ENCODE peak calls at places on chromosomes 6 and 20, in ten cellular contexts. O is A673; L is Ammon's horn; B is activated T-helper 1 cell treated with anti-CD3 and anti-CD28 coated beads, Interleukin-2, amount 50 U/mL, for 16 hours; C is stimulated activated naive CD8-positive, alpha-beta T cell treated with anti-CD3 and anti-CD28 coated beads, Interleukin-15, Interleukin-2, amounts not matched to agents 100 U/mL and 50 U/mL, for 24 hours; E is DMS153; U is GM12878; H is NCI-H748 treated with DMSO at 0.1 percent for 48 hours; G is heart right ventricle; N is hippocampal formation. I is an unnamed sample.

GRCh38 chr20:43539975-43540672 is 18.7 kb upstream of the SGK2 start:
- DNase-seq in G (no peak), N (no peak), E (no peak), L (no peak), U (no peak), H (no peak), C (no peak), B (no peak), O (no peak), I (no peak)

GRCh38 chr6:15227827-15228318 is 18.0 kb upstream of the JARID2 start:
- DNase-seq in O (no peak), G (no peak), N (no peak), L (no peak), H (no peak), U (no peak), B (no peak), C (no peak), E (no peak), I (no peak)

GRCh38 chr20:25248501-25249172 is 752 bp downstream of the PYGB start:
- DNase-seq in B (no peak), C (peak), G (peak), L (peak), H (peak), N (peak), O (peak), U (no peak), E (no peak), I (no peak)

GRCh38 chr6:67630146-67630545 is 1004.9 kb upstream of the ADGRB3 start:
- DNase-seq in C (no peak), N (no peak), H (no peak), B (no peak), L (peak), O (peak), U (no peak), E (no peak), G (no peak), I (no peak)

GRCh38 chr20:57508381-57508780 is 16.6 kb downstream of the CTCFL start:
- DNase-seq in C (no peak), E (no peak), L (no peak), H (no peak), B (no peak), G (no peak), N (no peak), O (no peak), U (no peak), I (no peak)

GRCh38 chr20:16013631-16014030 is 559.6 kb downstream of the KIF16B start:
- DNase-seq in C (no peak), H (no peak), L (no peak), E (no peak), G (no peak), U (no peak), B (no peak), O (no peak), N (no peak), I (no peak)

GRCh38 chr6:1952726-1953360 is 292.6 kb downstream of the GMDS start:
- DNase-seq in C (no peak), G (no peak), U (no peak), B (no peak), H (no peak), E (no peak), L (no peak), N (no peak), O (no peak), I (no peak)

GRCh38 chr6:47839645-47840044 is 57.8 kb downstream of the OPN5 start:
- DNase-seq in G (no peak), O (no peak), E (no peak), N (no peak), H (no peak), C (no peak), L (no peak), B (no peak), U (no peak), I (no peak)

GRCh38 chr20:57393321-57394086 is 2.3 kb downstream of the RBM38 start:
- DNase-seq in G (no peak), B (no peak), E (peak), N (no peak), U (no peak), C (no peak), H (peak), L (no peak), O (no peak), I (no peak)

GRCh38 chr6:3797231-3798200 is 46.0 kb upstream of the PXDC1 start:
- DNase-seq in O (no peak), B (no peak), U (no peak), G (no peak), N (no peak), L (no peak), E (no peak), C (no peak), H (no peak), I (no peak)

GRCh38 chr6:38612386-38612965 is 27.3 kb downstream of the BTBD9 start:
- DNase-seq in O (no peak), B (no peak), C (no peak), H (no peak), E (no peak), G (no peak), L (no peak), U (no peak), N (no peak), I (no peak)

GRCh38 chr6:70549327-70549726 is 17.4 kb upstream of the SDHAF4 start:
- DNase-seq in B (no peak), C (no peak), O (no peak), L (no peak), E (no peak), N (no peak), G (no peak), H (no peak), U (no peak), I (no peak)

GRCh38 chr6:165308926-165309731 is at the start of gene C6orf118:
- DNase-seq in H (peak), L (peak), B (no peak), O (peak), G (peak), U (no peak), E (peak), C (no peak), N (peak), I (no peak)

GRCh38 chr20:24102290-24102689 is 113.7 kb upstream of the GGTLC1 start:
- DNase-seq in G (no peak), U (no peak), N (no peak), C (peak), O (peak), H (no peak), E (no peak), B (no peak), L (peak), I (no peak)

GRCh38 chr20:31943052-31943471 is 8.8 kb downstream of the PDRG1 start:
- DNase-seq in G (peak), L (peak), H (no peak), N (peak), U (no peak), E (no peak), B (no peak), O (no peak), C (no peak), I (no peak)